ENCODE peak calls at places on chromosomes 2 and 18, in seven cellular contexts. One of them, this sample, is unnamed.

GRCh38 chr2:235549735-235550377 is 56.0 kb downstream of the AGAP1 start:
- DNase-seq in stomach: no peak
- DNase-seq in kidney epithelial cell: no peak
- DNase-seq in MCF 10A: no peak
- DNase-seq in Peyer's patch: no peak
- DNase-seq in CD8-positive, alpha-beta T cell: no peak
- DNase-seq in B cell: no peak
- DNase-seq in this sample: no peak

GRCh38 chr2:73370348-73370747 is 15.3 kb upstream of the ALMS1 start:
- DNase-seq in stomach: no peak
- DNase-seq in kidney epithelial cell: no peak
- DNase-seq in MCF 10A: no peak
- DNase-seq in Peyer's patch: no peak
- DNase-seq in CD8-positive, alpha-beta T cell: no peak
- DNase-seq in B cell: no peak
- DNase-seq in this sample: no peak

GRCh38 chr2:28393115-28393836 is 618 bp downstream of the FOSL2 start:
- DNase-seq in stomach: peak; percentile 69
- DNase-seq in kidney epithelial cell: no peak
- DNase-seq in MCF 10A: peak; percentile 66
- DNase-seq in Peyer's patch: no peak
- DNase-seq in CD8-positive, alpha-beta T cell: no peak
- DNase-seq in B cell: peak; percentile 56
- DNase-seq in this sample: no peak

GRCh38 chr2:127080226-127080940 is 26.6 kb downstream of the BIN1 start:
- DNase-seq in stomach: peak; percentile 48
- DNase-seq in kidney epithelial cell: no peak
- DNase-seq in MCF 10A: peak; percentile 33
- DNase-seq in Peyer's patch: peak; percentile 28
- DNase-seq in CD8-positive, alpha-beta T cell: peak; percentile 21
- DNase-seq in B cell: no peak
- DNase-seq in this sample: no peak

GRCh38 chr18:3875961-3876360 is 426.0 kb downstream of the TGIF1 start:
- DNase-seq in stomach: no peak
- DNase-seq in kidney epithelial cell: no peak
- DNase-seq in MCF 10A: no peak
- DNase-seq in Peyer's patch: no peak
- DNase-seq in CD8-positive, alpha-beta T cell: no peak
- DNase-seq in B cell: no peak
- DNase-seq in this sample: no peak

GRCh38 chr2:88234760-88235159 is 64.6 kb downstream of the THNSL2 start:
- DNase-seq in stomach: no peak
- DNase-seq in kidney epithelial cell: no peak
- DNase-seq in MCF 10A: no peak
- DNase-seq in Peyer's patch: no peak
- DNase-seq in CD8-positive, alpha-beta T cell: no peak
- DNase-seq in B cell: no peak
- DNase-seq in this sample: no peak

GRCh38 chr18:25113081-25113480 is 238.9 kb downstream of the ZNF521 start:
- DNase-seq in stomach: no peak
- DNase-seq in kidney epithelial cell: no peak
- DNase-seq in MCF 10A: no peak
- DNase-seq in Peyer's patch: no peak
- DNase-seq in CD8-positive, alpha-beta T cell: no peak
- DNase-seq in B cell: no peak
- DNase-seq in this sample: no peak

GRCh38 chr2:206230060-206230890 is 44.2 kb upstream of the ZDBF2 start:
- DNase-seq in stomach: no peak
- DNase-seq in kidney epithelial cell: no peak
- DNase-seq in MCF 10A: peak; percentile 87
- DNase-seq in Peyer's patch: no peak
- DNase-seq in CD8-positive, alpha-beta T cell: no peak
- DNase-seq in B cell: no peak
- DNase-seq in this sample: peak; percentile 61

GRCh38 chr2:197869501-197870111 is 65.2 kb downstream of the PLCL1 start:
- DNase-seq in stomach: no peak
- DNase-seq in kidney epithelial cell: no peak
- DNase-seq in MCF 10A: no peak
- DNase-seq in Peyer's patch: no peak
- DNase-seq in CD8-positive, alpha-beta T cell: no peak
- DNase-seq in B cell: no peak
- DNase-seq in this sample: peak; percentile 62

GRCh38 chr2:59888015-59888414 is 665.4 kb downstream of the BCL11A start:
- DNase-seq in stomach: no peak
- DNase-seq in kidney epithelial cell: no peak
- DNase-seq in MCF 10A: no peak
- DNase-seq in Peyer's patch: peak; percentile 61
- DNase-seq in CD8-positive, alpha-beta T cell: peak; percentile 46
- DNase-seq in B cell: peak; percentile 61
- DNase-seq in this sample: no peak

GRCh38 chr2:212939777-212940531 is 211.5 kb downstream of the IKZF2 start:
- DNase-seq in stomach: peak; percentile 70
- DNase-seq in kidney epithelial cell: no peak
- DNase-seq in MCF 10A: peak; percentile 54
- DNase-seq in Peyer's patch: no peak
- DNase-seq in CD8-positive, alpha-beta T cell: no peak
- DNase-seq in B cell: no peak
- DNase-seq in this sample: no peak

GRCh38 chr2:44168684-44169154 is at the start of gene PPM1B:
- DNase-seq in stomach: no peak
- DNase-seq in kidney epithelial cell: no peak
- DNase-seq in MCF 10A: no peak
- DNase-seq in Peyer's patch: peak; percentile 99
- DNase-seq in CD8-positive, alpha-beta T cell: peak; percentile 100
- DNase-seq in B cell: peak; percentile 95
- DNase-seq in this sample: no peak

GRCh38 chr18:50033004-50033403 is 161.9 kb downstream of the MYO5B start:
- DNase-seq in stomach: no peak
- DNase-seq in kidney epithelial cell: no peak
- DNase-seq in MCF 10A: no peak
- DNase-seq in Peyer's patch: no peak
- DNase-seq in CD8-positive, alpha-beta T cell: no peak
- DNase-seq in B cell: no peak
- DNase-seq in this sample: no peak

GRCh38 chr2:126664234-126664633 is 8.3 kb downstream of the GYPC start:
- DNase-seq in stomach: no peak
- DNase-seq in kidney epithelial cell: no peak
- DNase-seq in MCF 10A: no peak
- DNase-seq in Peyer's patch: no peak
- DNase-seq in CD8-positive, alpha-beta T cell: peak; percentile 15
- DNase-seq in B cell: peak; percentile 52
- DNase-seq in this sample: no peak

GRCh38 chr18:12883003-12883683 is 894 bp downstream of the PTPN2 start:
- DNase-seq in stomach: peak; percentile 37
- DNase-seq in kidney epithelial cell: no peak
- DNase-seq in MCF 10A: peak; percentile 17
- DNase-seq in Peyer's patch: peak; percentile 27
- DNase-seq in CD8-positive, alpha-beta T cell: no peak
- DNase-seq in B cell: no peak
- DNase-seq in this sample: no peak

GRCh38 chr2:56357655-56358295 is 174.0 kb downstream of the CCDC85A start:
- DNase-seq in stomach: no peak
- DNase-seq in kidney epithelial cell: no peak
- DNase-seq in MCF 10A: no peak
- DNase-seq in Peyer's patch: no peak
- DNase-seq in CD8-positive, alpha-beta T cell: no peak
- DNase-seq in B cell: no peak
- DNase-seq in this sample: no peak

GRCh38 chr2:20225294-20226151 is 593 bp upstream of the SDC1 start:
- DNase-seq in stomach: peak; percentile 80
- DNase-seq in kidney epithelial cell: no peak
- DNase-seq in MCF 10A: peak; percentile 81
- DNase-seq in Peyer's patch: no peak
- DNase-seq in CD8-positive, alpha-beta T cell: no peak
- DNase-seq in B cell: peak; percentile 70
- DNase-seq in this sample: no peak

GRCh38 chr2:230569298-230569697 is 143.3 kb upstream of the CAB39 start:
- DNase-seq in stomach: no peak
- DNase-seq in kidney epithelial cell: no peak
- DNase-seq in MCF 10A: no peak
- DNase-seq in Peyer's patch: no peak
- DNase-seq in CD8-positive, alpha-beta T cell: no peak
- DNase-seq in B cell: no peak
- DNase-seq in this sample: no peak

GRCh38 chr2:20353597-20353996 is 3.0 kb upstream of the PUM2 start:
- DNase-seq in stomach: no peak
- DNase-seq in kidney epithelial cell: no peak
- DNase-seq in MCF 10A: peak; percentile 21
- DNase-seq in Peyer's patch: no peak
- DNase-seq in CD8-positive, alpha-beta T cell: no peak
- DNase-seq in B cell: no peak
- DNase-seq in this sample: no peak

GRCh38 chr2:168961450-168962229 is 60.5 kb downstream of the G6PC2 start:
- DNase-seq in stomach: no peak
- DNase-seq in kidney epithelial cell: peak; percentile 35
- DNase-seq in MCF 10A: peak; percentile 86
- DNase-seq in Peyer's patch: no peak
- DNase-seq in CD8-positive, alpha-beta T cell: peak; percentile 18
- DNase-seq in B cell: peak; percentile 25
- DNase-seq in this sample: peak; percentile 33

GRCh38 chr2:168962636-168963035 is 61.5 kb downstream of the G6PC2 start:
- DNase-seq in stomach: no peak
- DNase-seq in kidney epithelial cell: no peak
- DNase-seq in MCF 10A: no peak
- DNase-seq in Peyer's patch: no peak
- DNase-seq in CD8-positive, alpha-beta T cell: no peak
- DNase-seq in B cell: no peak
- DNase-seq in this sample: no peak

GRCh38 chr2:168969865-168970264 is 61.3 kb downstream of the ABCB11 start:
- DNase-seq in stomach: no peak
- DNase-seq in kidney epithelial cell: no peak
- DNase-seq in MCF 10A: no peak
- DNase-seq in Peyer's patch: no peak
- DNase-seq in CD8-positive, alpha-beta T cell: no peak
- DNase-seq in B cell: no peak
- DNase-seq in this sample: no peak

GRCh38 chr2:168968342-168968741 is 62.8 kb downstream of the ABCB11 start:
- DNase-seq in stomach: no peak
- DNase-seq in kidney epithelial cell: no peak
- DNase-seq in MCF 10A: no peak
- DNase-seq in Peyer's patch: no peak
- DNase-seq in CD8-positive, alpha-beta T cell: no peak
- DNase-seq in B cell: no peak
- DNase-seq in this sample: no peak

GRCh38 chr2:168964251-168964807 is 63.2 kb downstream of the G6PC2 start:
- DNase-seq in stomach: peak; percentile 57
- DNase-seq in kidney epithelial cell: peak; percentile 18
- DNase-seq in MCF 10A: no peak
- DNase-seq in Peyer's patch: no peak
- DNase-seq in CD8-positive, alpha-beta T cell: no peak
- DNase-seq in B cell: no peak
- DNase-seq in this sample: no peak
- TF ChIP-seq CTCF in stomach: no peak
- TF ChIP-seq CTCF in kidney epithelial cell: no peak
- TF ChIP-seq CTCF in MCF 10A: no peak
- TF ChIP-seq CTCF in Peyer's patch: no peak
- TF ChIP-seq CTCF in CD8-positive, alpha-beta T cell: no peak
- TF ChIP-seq CTCF in B cell: no peak
- TF ChIP-seq CTCF in this sample: no peak

GRCh38 chr18:36295880-36296301 is 1.6 kb upstream of the FHOD3 start:
- DNase-seq in stomach: no peak
- DNase-seq in kidney epithelial cell: no peak
- DNase-seq in MCF 10A: no peak
- DNase-seq in Peyer's patch: no peak
- DNase-seq in CD8-positive, alpha-beta T cell: no peak
- DNase-seq in B cell: no peak
- DNase-seq in this sample: no peak

GRCh38 chr18:36295214-36295613 is 2.3 kb upstream of the FHOD3 start:
- DNase-seq in stomach: no peak
- DNase-seq in kidney epithelial cell: no peak
- DNase-seq in MCF 10A: no peak
- DNase-seq in Peyer's patch: no peak
- DNase-seq in CD8-positive, alpha-beta T cell: no peak
- DNase-seq in B cell: no peak
- DNase-seq in this sample: no peak

GRCh38 chr18:36298113-36298701 is 694 bp downstream of the FHOD3 start:
- DNase-seq in stomach: no peak
- DNase-seq in kidney epithelial cell: no peak
- DNase-seq in MCF 10A: no peak
- DNase-seq in Peyer's patch: no peak
- DNase-seq in CD8-positive, alpha-beta T cell: no peak
- DNase-seq in B cell: peak; percentile 54
- DNase-seq in this sample: no peak

GRCh38 chr18:36297419-36298112 is at the start of gene FHOD3:
- DNase-seq in stomach: peak; percentile 54
- DNase-seq in kidney epithelial cell: no peak
- DNase-seq in MCF 10A: peak; percentile 54
- DNase-seq in Peyer's patch: no peak
- DNase-seq in CD8-positive, alpha-beta T cell: no peak
- DNase-seq in B cell: peak; percentile 65
- DNase-seq in this sample: no peak

GRCh38 chr18:36296591-36297418 is 708 bp upstream of the FHOD3 start:
- DNase-seq in stomach: no peak
- DNase-seq in kidney epithelial cell: no peak
- DNase-seq in MCF 10A: peak; percentile 71
- DNase-seq in Peyer's patch: no peak
- DNase-seq in CD8-positive, alpha-beta T cell: no peak
- DNase-seq in B cell: peak; percentile 38
- DNase-seq in this sample: peak; percentile 60
- TF ChIP-seq CTCF in stomach: no peak
- TF ChIP-seq CTCF in kidney epithelial cell: peak; percentile 73
- TF ChIP-seq CTCF in MCF 10A: peak; percentile 30
- TF ChIP-seq CTCF in Peyer's patch: no peak
- TF ChIP-seq CTCF in CD8-positive, alpha-beta T cell: no peak
- TF ChIP-seq CTCF in B cell: no peak
- TF ChIP-seq CTCF in this sample: peak; percentile 63

GRCh38 chr2:137881711-137882110 is 82.6 kb upstream of the HNMT start:
- DNase-seq in stomach: no peak
- DNase-seq in kidney epithelial cell: no peak
- DNase-seq in MCF 10A: no peak
- DNase-seq in Peyer's patch: no peak
- DNase-seq in CD8-positive, alpha-beta T cell: no peak
- DNase-seq in B cell: no peak
- DNase-seq in this sample: no peak

GRCh38 chr2:137888845-137889244 is 75.4 kb upstream of the HNMT start:
- DNase-seq in stomach: peak; percentile 51
- DNase-seq in kidney epithelial cell: no peak
- DNase-seq in MCF 10A: peak; percentile 53
- DNase-seq in Peyer's patch: no peak
- DNase-seq in CD8-positive, alpha-beta T cell: no peak
- DNase-seq in B cell: no peak
- DNase-seq in this sample: no peak

DNA sequence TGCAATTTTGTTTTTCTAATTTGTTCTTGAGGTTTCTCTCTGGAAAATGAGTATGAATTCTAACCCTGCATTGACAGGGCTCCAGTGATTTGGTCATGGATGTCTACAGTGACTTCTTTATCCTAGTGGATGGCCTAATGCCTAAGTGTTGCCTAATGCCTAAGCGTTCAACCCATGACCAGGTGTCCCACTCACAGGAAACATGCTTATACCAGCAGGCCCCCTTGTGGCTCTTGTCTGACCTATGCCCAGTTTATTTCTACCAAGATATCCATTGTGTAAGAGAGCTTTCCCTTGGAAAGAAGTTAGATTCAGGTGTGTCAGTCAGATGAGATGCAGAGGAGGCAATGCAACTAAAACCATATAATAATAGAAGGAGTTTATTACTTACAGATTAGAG is 77.8 kb upstream of the HNMT start:
- DNase-seq in stomach: no peak
- DNase-seq in kidney epithelial cell: no peak
- DNase-seq in MCF 10A: peak; percentile 65
- DNase-seq in Peyer's patch: no peak
- DNase-seq in CD8-positive, alpha-beta T cell: no peak
- DNase-seq in B cell: no peak
- DNase-seq in this sample: no peak
- TF ChIP-seq CTCF in stomach: no peak
- TF ChIP-seq CTCF in kidney epithelial cell: no peak
- TF ChIP-seq CTCF in MCF 10A: peak; percentile 29
- TF ChIP-seq CTCF in Peyer's patch: no peak
- TF ChIP-seq CTCF in CD8-positive, alpha-beta T cell: no peak
- TF ChIP-seq CTCF in B cell: no peak
- TF ChIP-seq CTCF in this sample: peak; percentile 30

GRCh38 chr2:3440486-3440885 is 61.0 kb downstream of the TRAPPC12 start:
- DNase-seq in stomach: no peak
- DNase-seq in kidney epithelial cell: no peak
- DNase-seq in MCF 10A: no peak
- DNase-seq in Peyer's patch: no peak
- DNase-seq in CD8-positive, alpha-beta T cell: no peak
- DNase-seq in B cell: no peak
- DNase-seq in this sample: no peak
- TF ChIP-seq CTCF in stomach: no peak
- TF ChIP-seq CTCF in kidney epithelial cell: no peak
- TF ChIP-seq CTCF in MCF 10A: no peak
- TF ChIP-seq CTCF in Peyer's patch: no peak
- TF ChIP-seq CTCF in CD8-positive, alpha-beta T cell: no peak
- TF ChIP-seq CTCF in B cell: no peak
- TF ChIP-seq CTCF in this sample: no peak

This sample was measured in retinal pigment epithelial cell.